ENCODE peak calls at places on chromosomes 4 and X, in five cellular contexts. D is tibial artery, Y is stomach, M is mammary epithelial cell, J is keratinocyte. G is an unnamed sample. For H3K4me1, the result is how much of the 10 kb centered on the place peaks cover.

GRCh38 chr4:76554630-76555029 is 119.6 kb downstream of the SHROOM3 start:
- DNase-seq in D (no peak), Y (no peak), M (no peak), J (no peak), G (no peak)

GRCh38 chr4:113330200-113330599 is 280.7 kb downstream of the ANK2 start:
- DNase-seq in D (no peak), Y (no peak), M (no peak), J (no peak), G (no peak)

GRCh38 chrX:53284684-53285447 is 3.5 kb upstream of the IQSEC2 start:
- DNase-seq in D (no peak), Y (peak), M (peak), J (no peak), G (no peak)

GRCh38 chrX:140762061-140762460 is 52.5 kb downstream of the LINC00632 start:
- DNase-seq in D (no peak), Y (peak), M (peak), J (peak), G (no peak)

GRCh38 chr4:117324851-117325491 is 239.6 kb upstream of the TRAM1L1 start:
- DNase-seq in D (no peak), Y (no peak), M (peak), J (peak), G (no peak)

GRCh38 chrX:118526149-118526548 is 30.5 kb downstream of the DOCK11 start:
- DNase-seq in D (no peak), Y (no peak), M (no peak), J (no peak), G (no peak)

GRCh38 chr4:121597346-121597934 is 99.3 kb downstream of the ANXA5 start:
- DNase-seq in D (no peak), Y (no peak), M (peak), J (no peak), G (no peak)

GRCh38 chr4:3301450-3302163 is 8.8 kb downstream of the RGS12 start:
- DNase-seq in D (no peak), Y (no peak), M (no peak), J (no peak), G (no peak)

GRCh38 chr4:84936123-84936522 is 30.4 kb downstream of the WDFY3 start:
- DNase-seq in D (no peak), Y (no peak), M (no peak), J (no peak), G (no peak)

GRCh38 chrX:107107459-107107858 is 11.2 kb downstream of the RBM41 start:
- DNase-seq in D (no peak), Y (no peak), M (peak), J (no peak), G (no peak)

GRCh38 chr4:1496116-1496642 is 89.9 kb upstream of the NKX1-1 start:
- DNase-seq in D (peak), Y (no peak), M (no peak), J (no peak), G (no peak)

GRCh38 chrX:48558270-48558669 is 16.0 kb upstream of the RBM3 start:
- DNase-seq in D (no peak), Y (no peak), M (peak), J (peak), G (no peak)

GRCh38 chr4:133151301-133151680 is 2.2 kb downstream of the PCDH10 start:
- DNase-seq in D (peak), Y (no peak), M (no peak), J (no peak), G (no peak)

GRCh38 chr4:170022211-170022610 is 4.0 kb downstream of the MFAP3L start:
- DNase-seq in D (no peak), Y (no peak), M (no peak), J (no peak), G (no peak)

GRCh38 chr4:142264961-142265360 is 581.1 kb downstream of the INPP4B start:
- DNase-seq in D (no peak), Y (no peak), M (no peak), J (no peak), G (no peak)

GRCh38 chr4:153146031-153146430 is 58.2 kb upstream of the TRIM2 start:
- DNase-seq in D (no peak), Y (no peak), M (peak), J (no peak), G (no peak)

GRCh38 chr4:29948858-29949257 is 771.3 kb upstream of the PCDH7 start:
- DNase-seq in D (no peak), Y (no peak), M (no peak), J (no peak), G (no peak)

GRCh38 chr4:93764647-93765246 is 63.8 kb upstream of the ATOH1 start:
- DNase-seq in D (no peak), Y (no peak), M (peak), J (no peak), G (no peak)

GRCh38 chr4:157885785-157886184 is 287.0 kb downstream of the GASK1B start:
- DNase-seq in D (no peak), Y (no peak), M (no peak), J (no peak), G (no peak)

GRCh38 chr4:78439328-78439727 is 112.2 kb upstream of the ANXA3 start:
- DNase-seq in D (no peak), Y (no peak), M (no peak), J (no peak), G (no peak)

GRCh38 chr4:183177001-183177400 is 77.9 kb downstream of the WWC2 start:
- DNase-seq in D (no peak), Y (no peak), M (peak), J (no peak), G (no peak)

GRCh38 chr4:85866508-85866907 is 391.6 kb downstream of the ARHGAP24 start:
- DNase-seq in D (no peak), Y (no peak), M (no peak), J (no peak), G (no peak)

GRCh38 chr4:85672116-85672515 is 197.2 kb downstream of the ARHGAP24 start:
- DNase-seq in D (no peak), Y (no peak), M (no peak), J (no peak), G (no peak)

GRCh38 chr4:120105472-120105871 is 38.8 kb upstream of the MAD2L1 start:
- DNase-seq in D (no peak), Y (no peak), M (no peak), J (no peak), G (no peak)

GRCh38 chrX:2710041-2710471 is 19.0 kb downstream of the CD99 start:
- DNase-seq in D (no peak), Y (no peak), M (peak), J (peak), G (no peak)

GRCh38 chrX:21943460-21944135 is 3.1 kb downstream of the SMS start:
- DNase-seq in D (no peak), Y (no peak), M (peak), J (peak), G (no peak)

GRCh38 chrX:77719388-77719787 is 66.6 kb downstream of the ATRX start:
- DNase-seq in D (no peak), Y (no peak), M (no peak), J (no peak), G (no peak)

GRCh38 chrX:45709381-45709780 is 508.7 kb upstream of the DIPK2B start:
- DNase-seq in D (no peak), Y (no peak), M (peak), J (peak), G (no peak)

GRCh38 chr4:173332021-173332487 is 2.1 kb downstream of the HMGB2 start:
- DNase-seq in D (no peak), Y (no peak), M (no peak), J (no peak), G (no peak)

GRCh38 chrX:111376897-111377601 is 34.9 kb downstream of the DCX start:
- DNase-seq in D (no peak), Y (no peak), M (no peak), J (no peak), G (no peak)

GRCh38 chr4:148126825-148127224 is 315.4 kb downstream of the NR3C2 start:
- DNase-seq in D (no peak), Y (no peak), M (no peak), J (no peak), G (no peak)

GRCh38 chrX:68749426-68749825 is 79.4 kb upstream of the EFNB1 start:
- DNase-seq in D (no peak), Y (no peak), M (no peak), J (no peak), G (no peak)

GRCh38 chr4:14965071-14965470 is 37.2 kb upstream of the CPEB2 start:
- DNase-seq in D (no peak), Y (no peak), M (no peak), J (no peak), G (no peak)

GRCh38 chr4:44679060-44679459 is 840 bp downstream of the GUF1 start:
- DNase-seq in D (no peak), Y (no peak), M (no peak), J (no peak), G (no peak)

GRCh38 chrX:34140816-34141215 is 8.7 kb upstream of the FAM47A start:
- DNase-seq in D (no peak), Y (no peak), M (no peak), J (no peak), G (no peak)

GRCh38 chr4:81032805-81033684 is 2.5 kb downstream of the BMP3 start:
- DNase-seq in D (no peak), Y (no peak), M (no peak), J (no peak), G (no peak)

GRCh38 chrX:131821945-131822622 is 201.0 kb upstream of the STK26 start:
- DNase-seq in D (no peak), Y (peak), M (peak), J (no peak), G (no peak)

GRCh38 chr4:52035190-52035589 is 2.9 kb downstream of the SGCB start:
- DNase-seq in D (no peak), Y (no peak), M (no peak), J (no peak), G (no peak)

GRCh38 chrX:140087865-140088264 is 122.5 kb upstream of the CXorf66 start:
- DNase-seq in D (no peak), Y (no peak), M (no peak), J (no peak), G (no peak)

DNA sequence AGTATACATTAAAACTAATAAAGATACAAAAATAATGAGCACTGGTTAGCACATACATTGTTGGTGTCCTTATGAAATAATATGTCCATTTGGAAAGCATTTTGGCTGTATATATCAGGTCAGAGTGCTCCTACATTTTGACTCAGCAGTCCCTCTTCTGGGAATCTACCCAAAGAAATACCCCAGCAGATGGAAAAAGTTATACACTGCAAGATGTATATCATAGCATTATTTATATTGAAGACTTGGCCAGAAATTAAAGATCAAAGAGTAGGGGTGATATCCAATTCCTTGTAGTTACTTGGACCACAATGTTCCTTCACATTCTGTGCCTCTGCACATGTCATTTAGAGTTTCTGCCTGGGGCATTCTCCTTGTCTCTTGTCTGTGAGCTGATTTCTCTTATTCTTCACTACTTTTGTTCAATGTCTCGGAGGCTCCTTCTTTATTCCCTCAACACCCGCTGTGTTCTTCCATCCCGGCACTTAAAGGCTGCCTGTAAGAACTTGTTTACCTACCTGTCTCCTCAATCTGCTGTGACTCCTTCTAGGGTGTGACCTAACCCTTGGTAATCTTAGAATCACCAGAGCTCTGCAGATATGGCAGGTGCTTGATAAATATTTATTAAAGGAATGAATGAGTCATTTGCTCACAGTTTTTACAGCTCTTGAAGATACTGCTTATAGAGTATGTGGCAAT is 3.1 kb upstream of the TSPAN5 start:
- DNase-seq in D (no peak), Y (no peak), M (peak), J (peak), G (no peak)
- H3K27ac ChIP-seq in D (no peak), Y (no peak), M (no peak), J (peak), G (no peak)

DNA sequence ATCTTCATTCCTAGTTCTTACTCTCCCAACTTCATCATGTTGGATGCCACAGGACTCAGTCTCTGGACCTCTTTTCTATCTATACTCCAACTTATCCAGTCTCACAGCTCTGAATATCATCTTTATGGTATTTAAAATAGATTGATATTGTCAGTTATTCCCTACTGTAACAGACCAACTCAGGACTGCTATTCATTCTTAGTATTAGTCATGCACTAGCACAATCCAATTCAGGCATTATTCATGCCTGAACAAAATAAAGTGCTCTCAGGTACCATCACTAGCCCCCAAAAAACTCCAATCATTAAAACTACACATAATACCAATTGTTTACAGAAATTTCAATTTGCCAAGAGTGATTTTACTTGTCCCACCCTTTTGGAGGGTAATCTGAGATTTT is 37.7 kb downstream of the FRYL start:
- DNase-seq in D (no peak), Y (no peak), M (peak), J (no peak), G (no peak)
- H3K4me3 ChIP-seq in D (no peak), Y (no peak), M (no peak), J (no peak), G (no peak)

GRCh38 chrX:19864736-19865135 is 22.7 kb downstream of the SH3KBP1 start:
- DNase-seq in D (no peak), Y (no peak), M (no peak), J (no peak), G (no peak)
- H3K4me1 ChIP-seq in D (under half), Y (under half), M (under half), J (under half), G (under half)

GRCh38 chrX:38558681-38559080 is 2.7 kb upstream of the TSPAN7 start:
- DNase-seq in D (no peak), Y (no peak), M (peak), J (no peak), G (peak)

GRCh38 chrX:38563006-38563405 is 1.7 kb downstream of the TSPAN7 start:
- DNase-seq in D (no peak), Y (no peak), M (no peak), J (no peak), G (no peak)

GRCh38 chrX:38561951-38562719 is 793 bp downstream of the TSPAN7 start:
- DNase-seq in D (peak), Y (no peak), M (no peak), J (no peak), G (no peak)

GRCh38 chrX:38560776-38561125 is 591 bp upstream of the TSPAN7 start:
- DNase-seq in D (no peak), Y (no peak), M (no peak), J (no peak), G (no peak)

GRCh38 chrX:38561126-38561868 is at the start of gene TSPAN7:
- DNase-seq in D (peak), Y (peak), M (peak), J (no peak), G (no peak)
- H3K27ac ChIP-seq in D (no peak), Y (peak), M (no peak), J (peak), G (no peak)

GRCh38 chrX:153968255-153968654 is 3.4 kb downstream of the HCFC1 start:
- DNase-seq in D (no peak), Y (no peak), M (no peak), J (no peak), G (no peak)
- H3K4me3 ChIP-seq in D (peak), Y (peak), M (no peak), J (no peak), G (no peak)

DNA sequence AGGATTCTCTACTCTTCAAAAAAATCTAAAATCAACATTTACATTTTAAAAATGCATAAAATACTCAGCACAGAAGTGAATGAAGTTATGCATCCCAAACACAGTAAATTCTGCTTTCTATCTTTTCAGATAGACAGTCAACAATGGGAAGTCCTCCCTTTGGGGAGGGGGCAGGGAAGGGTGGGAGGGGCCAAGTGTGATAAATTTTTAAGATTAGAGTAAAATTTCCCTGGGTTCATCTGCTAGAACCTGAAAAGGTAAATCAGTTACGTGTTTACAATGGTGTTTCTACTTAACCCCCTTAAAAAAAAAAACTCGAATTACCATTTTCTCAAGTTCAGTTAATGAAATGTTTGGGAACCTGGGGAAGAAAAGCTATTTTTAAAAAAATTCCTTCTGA is 9.2 kb downstream of the PITX2 start:
- DNase-seq in D (no peak), Y (no peak), M (no peak), J (no peak), G (no peak)
- H3K4me1 ChIP-seq in D (under half), Y (under half), M (under half), J (under half), G (under half)

DNA sequence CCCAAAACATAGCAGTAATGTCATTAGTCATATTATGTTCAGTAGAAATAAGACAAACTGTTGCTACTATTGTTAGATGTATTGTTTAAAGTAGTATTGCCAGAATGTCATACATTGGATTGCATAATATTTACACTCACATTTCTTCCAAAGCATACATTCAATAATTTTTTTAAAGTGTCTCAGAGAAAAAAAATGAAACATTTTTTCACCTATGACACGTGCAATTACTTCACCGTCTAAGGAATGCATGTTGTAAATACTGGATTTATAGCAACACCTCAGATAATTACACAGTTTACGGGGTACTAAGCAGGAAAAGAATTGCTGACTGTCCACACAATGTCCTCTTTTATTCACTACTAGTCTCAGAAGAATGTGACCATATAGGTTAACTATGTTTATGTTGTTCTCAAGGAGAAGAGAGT is 162.1 kb downstream of the PCDH18 start:
- DNase-seq in D (no peak), Y (no peak), M (peak), J (peak), G (no peak)
- H3K27ac ChIP-seq in D (no peak), Y (no peak), M (peak), J (peak), G (peak)